ENCODE peak calls at places on chromosomes 1 and 21, in four cellular contexts. D is AG04450; X is astrocyte; N is CD8-positive, alpha-beta T cell. K is an unnamed sample.

GRCh38 chr1:97042551-97042950 is 321.0 kb downstream of the PTBP2 start:
- DNase-seq in N (no peak), D (no peak), X (peak), K (no peak)

GRCh38 chr1:17212487-17213121 is 7.7 kb downstream of the PADI1 start:
- DNase-seq in X (peak), N (peak), D (peak), K (no peak)

GRCh38 chr1:15328785-15329480 is 80.8 kb upstream of the EFHD2 start:
- DNase-seq in N (no peak), D (no peak), X (peak), K (peak)

GRCh38 chr21:36706951-36707762 is 8.2 kb downstream of the SIM2 start:
- DNase-seq in N (no peak), D (no peak), X (no peak), K (no peak)

GRCh38 chr1:114551400-114551799 is 30.0 kb downstream of the BCAS2 start:
- DNase-seq in N (no peak), X (no peak), D (no peak), K (no peak)

GRCh38 chr1:21622466-21623315 is 46.5 kb downstream of the RAP1GAP start:
- DNase-seq in N (peak), D (no peak), X (no peak), K (peak)

GRCh38 chr1:187928288-187928687 is 1099.5 kb downstream of the PLA2G4A start:
- DNase-seq in D (no peak), N (no peak), X (peak), K (no peak)

GRCh38 chr1:164051791-164052190 is 507.2 kb upstream of the PBX1 start:
- DNase-seq in X (no peak), N (no peak), D (no peak), K (no peak)

GRCh38 chr1:32321712-32322291 is 14.2 kb downstream of the MARCKSL1 start:
- DNase-seq in X (no peak), D (no peak), N (no peak), K (peak)

GRCh38 chr1:63024132-63024531 is 240.2 kb downstream of the ATG4C start:
- DNase-seq in X (no peak), D (no peak), N (no peak), K (no peak)

DNA sequence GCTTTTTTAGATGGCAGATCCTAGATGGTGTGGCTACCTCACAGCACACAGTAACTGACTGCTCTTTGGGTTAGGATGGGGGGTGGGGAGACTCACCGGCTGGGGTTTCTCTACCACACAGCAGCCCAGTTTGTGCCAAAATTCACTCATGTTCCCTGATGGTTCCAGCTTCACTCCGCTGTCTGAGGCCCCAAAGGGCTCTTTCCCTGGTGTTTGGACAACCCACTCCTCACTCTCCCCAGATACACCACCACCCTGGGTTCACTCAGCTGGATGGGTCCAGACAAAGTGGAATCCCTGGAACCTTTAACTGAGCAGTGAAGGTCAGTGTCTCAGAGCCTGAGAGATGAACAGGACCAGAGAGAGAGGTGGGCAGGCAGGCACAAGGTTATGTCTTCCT is 3.8 kb downstream of the CDC42SE1 start:
- DNase-seq in X (no peak), N (no peak), D (no peak), K (no peak)
- H3K27ac ChIP-seq in X (no peak), N (peak), D (no peak), K (peak)

GRCh38 chr1:35506960-35507901 is 50.0 kb downstream of the KIAA0319L start:
- DNase-seq in D (no peak), X (no peak), N (no peak), K (no peak)
- H3K4me3 ChIP-seq in D (no peak), X (no peak), N (no peak), K (no peak)

DNA sequence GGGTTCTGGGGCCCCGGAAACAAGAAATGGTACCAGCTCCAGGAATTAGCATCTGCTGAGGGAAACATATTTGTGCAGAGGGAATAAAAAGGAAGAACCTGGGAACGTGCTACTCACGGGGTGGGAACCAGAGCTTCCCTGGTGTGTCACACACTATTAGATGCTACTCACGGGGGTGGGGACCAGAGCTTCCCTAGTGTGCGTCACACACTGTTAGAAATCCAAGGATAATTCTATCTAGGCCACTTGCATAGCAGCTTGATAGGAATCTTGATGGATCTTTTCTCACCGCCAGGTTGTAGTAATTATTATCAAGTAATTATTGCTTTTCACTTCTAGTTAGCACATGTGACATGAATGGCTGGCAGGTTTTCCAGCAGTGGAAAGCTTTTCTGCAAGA is 54.5 kb upstream of the SCCPDH start:
- DNase-seq in N (no peak), D (no peak), X (no peak), K (no peak)
- H3K27ac ChIP-seq in N (no peak), D (no peak), X (no peak), K (no peak)

GRCh38 chr1:28148880-28149195 is 27.7 kb downstream of the PTAFR start:
- DNase-seq in X (no peak), D (no peak), N (no peak), K (no peak)
- H3K4me3 ChIP-seq in X (no peak), D (no peak), N (no peak), K (no peak)

GRCh38 chr1:10179751-10180150 is 30.6 kb upstream of the KIF1B start:
- DNase-seq in D (no peak), X (no peak), N (no peak), K (no peak)
- H3K27ac ChIP-seq in D (no peak), X (no peak), N (no peak), K (no peak)

DNA sequence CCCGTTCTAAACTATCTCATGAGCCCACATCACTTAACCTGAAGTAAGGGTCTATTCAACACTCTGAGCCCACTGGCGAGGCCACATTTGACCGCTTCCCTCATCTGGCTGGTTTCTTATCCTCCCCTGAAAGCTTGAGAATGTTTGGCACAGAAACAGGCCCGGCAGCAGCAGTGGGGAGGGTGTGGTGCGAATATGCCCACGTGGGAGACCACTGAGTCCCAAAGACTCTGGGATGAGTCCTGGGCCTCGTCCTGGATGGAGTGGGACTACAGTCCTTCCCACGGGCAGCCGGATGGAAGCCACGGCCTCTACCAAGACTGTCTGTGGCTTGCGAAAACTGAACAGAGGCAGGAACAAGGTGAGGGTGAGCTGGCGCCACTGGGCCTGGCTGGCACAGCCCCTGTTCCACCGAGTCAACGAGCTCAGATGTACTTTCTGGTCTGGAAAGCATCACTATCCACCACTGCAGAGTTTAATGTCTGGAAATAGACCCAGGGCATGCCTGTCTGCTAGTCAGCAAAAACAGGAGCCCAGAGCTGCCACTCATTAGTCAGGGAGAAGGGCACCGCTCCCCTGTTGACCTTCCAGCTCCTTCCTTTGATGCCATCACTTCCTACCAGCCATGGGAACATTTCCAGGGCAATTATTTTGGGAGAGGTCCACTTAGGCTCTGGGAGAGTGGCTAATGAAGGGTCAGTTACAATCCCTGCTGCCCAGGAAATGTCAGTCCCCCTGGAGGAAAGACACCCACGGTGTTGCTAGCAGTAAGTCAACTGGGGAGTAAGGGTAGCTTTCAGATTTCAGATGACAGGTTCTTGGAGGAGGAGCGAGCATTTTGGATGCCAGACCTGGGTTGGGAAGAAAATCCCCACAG is 386.6 kb downstream of the MATN1 start:
- DNase-seq in N (no peak), D (no peak), X (no peak), K (no peak)
- H3K4me3 ChIP-seq in N (no peak), D (no peak), X (no peak), K (no peak)

GRCh38 chr1:55064071-55064581 is 24.8 kb downstream of the PCSK9 start:
- DNase-seq in X (peak), N (no peak), D (no peak), K (no peak)
- H3K27ac ChIP-seq in X (no peak), N (no peak), D (no peak), K (no peak)

GRCh38 chr1:77281491-77282186 is at the start of gene AK5:
- DNase-seq in X (peak), D (no peak), N (peak), K (no peak)
- H3K4me3 ChIP-seq in X (peak), D (peak), N (peak), K (peak)